ENCODE peak calls at places on chromosomes 16 and 17, in four cellular contexts. A is ascending aorta; G is CD4-positive, CD25-positive, alpha-beta regulatory T cell; J is gastrocnemius medialis. I is an unnamed sample.

GRCh38 chr17:63626551-63627228 is 4.5 kb downstream of the MAP3K3 start:
- DNase-seq in A (no peak), G (no peak), J (no peak), I (no peak)

GRCh38 chr16:76964464-76965154 is 226.4 kb upstream of the MON1B start:
- DNase-seq in A (no peak), G (no peak), J (no peak), I (no peak)

GRCh38 chr17:39194089-39194984 is 3.1 kb downstream of the CACNB1 start:
- DNase-seq in A (peak; percentile 60), G (no peak), J (peak; percentile 96), I (no peak)

GRCh38 chr17:79587945-79588344 is 22.9 kb downstream of the RBFOX3 start:
- DNase-seq in A (no peak), G (no peak), J (no peak), I (no peak)

GRCh38 chr17:51627776-51628175 is 367.4 kb downstream of the UTP18 start:
- DNase-seq in A (no peak), G (no peak), J (no peak), I (no peak)

GRCh38 chr17:21397341-21398050 is 21.3 kb downstream of the KCNJ12 start:
- DNase-seq in A (no peak), G (no peak), J (no peak), I (no peak)

GRCh38 chr16:71767060-71767900 is 41.4 kb downstream of the AP1G1 start:
- DNase-seq in A (no peak), G (no peak), J (no peak), I (no peak)

GRCh38 chr17:9239821-9240658 is 218.7 kb downstream of the NTN1 start:
- DNase-seq in A (peak; percentile 59), G (peak; percentile 55), J (peak; percentile 81), I (peak; percentile 52)

GRCh38 chr17:75181608-75182318 is 996 bp downstream of the SUMO2 start:
- DNase-seq in A (no peak), G (peak; percentile 40), J (no peak), I (peak; percentile 49)

GRCh38 chr16:81778861-81779539 is at the start of gene PLCG2:
- DNase-seq in A (no peak), G (peak; percentile 15), J (peak; percentile 21), I (peak; percentile 62)

GRCh38 chr16:14011846-14012245 is 59.3 kb upstream of the MRTFB start:
- DNase-seq in A (no peak), G (no peak), J (peak; percentile 55), I (no peak)

GRCh38 chr17:78960945-78961344 is 18.8 kb downstream of the LGALS3BP start:
- DNase-seq in A (no peak), G (no peak), J (peak; percentile 71), I (no peak)

GRCh38 chr16:50195276-50195675 is 42.2 kb downstream of the TENT4B start:
- DNase-seq in A (no peak), G (no peak), J (no peak), I (no peak)
- H3K27ac ChIP-seq in A (no peak overlapping the region), G (peak overlapping the region; percentile 25), J (no peak overlapping the region), I (no peak overlapping the region)

DNA sequence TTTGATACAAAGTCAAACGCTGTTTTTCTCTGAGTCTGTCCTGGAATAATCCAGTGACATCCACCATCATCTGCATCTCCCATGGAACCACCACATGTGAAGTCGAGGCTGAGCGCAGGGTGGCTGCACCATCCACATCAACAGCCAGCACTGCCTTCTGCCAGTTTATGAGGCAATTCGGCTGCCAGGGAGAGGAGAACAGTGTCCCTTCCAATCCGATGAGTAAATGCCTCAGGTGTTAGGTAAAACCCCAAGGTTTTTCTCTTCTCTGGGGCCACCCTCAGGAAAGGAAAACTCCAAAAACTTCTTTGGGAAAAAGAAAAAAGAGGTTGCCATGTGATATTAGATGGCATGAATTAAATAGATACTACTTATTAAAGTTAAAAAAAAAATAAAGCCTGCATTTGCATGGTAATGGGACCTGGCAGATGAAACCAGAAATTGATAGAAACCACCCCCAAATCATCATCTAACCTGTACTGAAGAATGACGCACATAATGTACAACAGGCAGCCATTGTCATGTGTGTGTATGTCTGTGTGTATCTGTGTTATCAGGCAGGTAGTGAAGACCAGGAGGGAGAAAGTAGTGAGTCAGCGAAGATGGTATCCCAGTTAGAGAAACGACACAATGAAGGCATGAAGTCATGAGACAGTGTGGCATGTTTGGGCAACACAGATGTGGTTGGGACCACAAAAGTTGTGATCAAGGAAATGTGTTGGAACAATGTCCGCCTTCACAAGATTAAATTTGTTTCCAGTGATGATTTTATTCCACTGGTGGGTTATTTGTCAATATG is 478.7 kb downstream of the CDH13 start:
- DNase-seq in A (no peak), G (no peak), J (no peak), I (no peak)
- H3K4me1 ChIP-seq in A (no peaks in the 10 kb centered on the region), G (no peaks in the 10 kb centered on the region), J (no peaks in the 10 kb centered on the region), I (no peaks in the 10 kb centered on the region)

DNA sequence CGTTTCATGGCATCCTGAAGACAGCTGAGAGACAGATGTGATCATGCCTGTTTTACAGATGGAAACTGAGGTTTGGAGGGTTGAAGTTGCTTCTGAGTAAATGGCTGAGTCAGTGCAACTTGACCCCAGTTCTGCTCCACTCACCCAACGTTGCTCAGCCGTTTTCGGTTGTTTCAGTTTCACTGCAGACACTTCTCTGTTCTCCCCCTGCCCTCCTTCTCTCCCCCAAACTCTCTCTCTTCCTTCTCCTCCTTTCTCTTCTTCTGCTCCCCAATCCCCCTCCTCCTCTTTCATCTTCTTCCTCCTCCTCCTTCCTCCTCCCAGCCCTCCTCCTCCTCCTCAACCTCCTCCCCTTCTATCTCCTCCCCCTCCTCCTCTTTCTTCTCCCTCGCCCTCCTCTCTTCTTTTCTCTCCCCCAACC is 9.4 kb upstream of the CEP20 start:
- DNase-seq in A (no peak), G (no peak), J (no peak), I (no peak)
- H3K4me3 ChIP-seq in A (no peak overlapping the region), G (no peak overlapping the region), J (no peak overlapping the region), I (no peak overlapping the region)

GRCh38 chr16:31403590-31404352 is 10.6 kb downstream of the ITGAD start:
- DNase-seq in A (no peak), G (no peak), J (no peak), I (no peak)
- H3K27ac ChIP-seq in A (no peak overlapping the region), G (no peak overlapping the region), J (no peak overlapping the region), I (no peak overlapping the region)

GRCh38 chr16:23866628-23867027 is 30.8 kb downstream of the PRKCB start:
- DNase-seq in A (no peak), G (no peak), J (no peak), I (no peak)

GRCh38 chr16:23871924-23872323 is 36.1 kb downstream of the PRKCB start:
- DNase-seq in A (no peak), G (no peak), J (no peak), I (no peak)

GRCh38 chr16:23865853-23866252 is 30.1 kb downstream of the PRKCB start:
- DNase-seq in A (no peak), G (no peak), J (no peak), I (no peak)

GRCh38 chr16:23867566-23867965 is 31.8 kb downstream of the PRKCB start:
- DNase-seq in A (no peak), G (no peak), J (no peak), I (no peak)

GRCh38 chr16:23869052-23869451 is 33.3 kb downstream of the PRKCB start:
- DNase-seq in A (no peak), G (no peak), J (no peak), I (no peak)
- H3K4me1 ChIP-seq in A (no peaks in the 10 kb centered on the region), G (peaks cover 14% of the 10 kb centered on the region), J (no peaks in the 10 kb centered on the region), I (peaks cover 56% of the 10 kb centered on the region)

GRCh38 chr16:85662976-85663830 is 25.6 kb downstream of the GINS2 start:
- DNase-seq in A (no peak), G (no peak), J (no peak), I (no peak)

GRCh38 chr16:85663891-85664321 is 24.8 kb downstream of the GINS2 start:
- DNase-seq in A (no peak), G (no peak), J (peak; percentile 81), I (no peak)

GRCh38 chr16:85659805-85660511 is 28.8 kb downstream of the GINS2 start:
- DNase-seq in A (no peak), G (peak; percentile 37), J (peak; percentile 88), I (peak; percentile 68)

GRCh38 chr16:85661131-85662035 is 27.4 kb downstream of the GINS2 start:
- DNase-seq in A (no peak), G (no peak), J (no peak), I (no peak)

GRCh38 chr16:85662036-85662812 is 26.5 kb downstream of the GINS2 start:
- DNase-seq in A (no peak), G (no peak), J (no peak), I (no peak)
- H3K4me3 ChIP-seq in A (no peak overlapping the region), G (no peak overlapping the region), J (no peak overlapping the region), I (no peak overlapping the region)

DNA sequence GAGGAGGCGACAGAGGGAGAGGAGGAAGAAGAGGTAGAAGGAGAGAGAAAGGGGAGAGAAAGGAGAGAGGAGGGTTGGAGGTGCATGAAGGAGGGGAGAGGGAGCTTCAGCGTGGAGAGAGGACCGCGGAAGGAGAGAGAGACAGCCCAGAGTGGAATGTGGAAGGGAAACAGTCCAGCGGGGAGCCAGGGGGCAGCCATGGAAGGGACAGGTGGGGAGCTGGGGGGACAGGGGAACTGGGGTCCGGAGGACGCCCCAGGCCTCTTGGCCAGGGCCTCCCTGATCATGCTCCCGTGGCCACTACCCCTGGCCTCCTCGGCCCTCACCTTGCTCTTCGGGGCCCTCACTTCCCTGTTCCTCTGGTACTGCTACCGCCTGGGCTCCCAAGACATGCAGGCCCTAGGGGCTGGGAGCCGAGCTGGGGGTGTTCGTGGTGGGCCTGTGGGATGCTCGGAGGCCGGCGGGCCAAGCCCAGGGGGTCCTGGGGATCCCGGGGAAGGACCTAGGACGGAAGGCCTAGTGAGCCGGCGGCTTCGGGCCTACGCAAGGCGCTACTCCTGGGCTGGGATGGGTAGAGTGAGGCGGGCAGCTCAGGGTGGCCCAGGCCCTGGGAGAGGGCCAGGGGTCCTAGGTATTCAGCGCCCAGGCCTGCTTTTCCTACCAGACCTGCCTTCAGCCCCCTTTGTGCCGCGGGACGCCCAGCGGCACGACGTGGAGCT is 759 bp downstream of the ASPHD1 start:
- DNase-seq in A (no peak), G (no peak), J (no peak), I (no peak)
- H3K27ac ChIP-seq in A (no peak overlapping the region), G (no peak overlapping the region), J (no peak overlapping the region), I (no peak overlapping the region)